ENCODE peak calls at places on chromosomes 16 and 17, in nine cellular contexts. One of them, this sample, is unnamed.

GRCh38 chr17:30334421-30334820 is 564 bp upstream of the TMIGD1 start:
- DNase-seq in RWPE1: no peak
- DNase-seq in lower lobe of right lung: no peak
- DNase-seq in small intestine: no peak
- DNase-seq in HuH-7: no peak
- DNase-seq in aorta: no peak
- DNase-seq in stomach: no peak
- DNase-seq in activated T-helper 1 cell treated with anti-CD3 and anti-CD28 coated beads, Interleukin-12 subunit alpha, Interleukin-12 subunit beta, Interleukin-2, Interleukin-4 antibody, amounts not matched to agents 30 ng/mL and 10 ng/mL and 1 ng/mL, durations not matched to agents 14 hours and 24 hours and 36 hours: no peak
- DNase-seq in T-helper 9 cell: no peak
- DNase-seq in this sample: no peak

GRCh38 chr17:6126768-6127167 is 56.6 kb downstream of the WSCD1 start:
- DNase-seq in RWPE1: no peak
- DNase-seq in lower lobe of right lung: no peak
- DNase-seq in small intestine: no peak
- DNase-seq in HuH-7: no peak
- DNase-seq in aorta: no peak
- DNase-seq in stomach: no peak
- DNase-seq in activated T-helper 1 cell treated with anti-CD3 and anti-CD28 coated beads, Interleukin-12 subunit alpha, Interleukin-12 subunit beta, Interleukin-2, Interleukin-4 antibody, amounts not matched to agents 30 ng/mL and 10 ng/mL and 1 ng/mL, durations not matched to agents 14 hours and 24 hours and 36 hours: no peak
- DNase-seq in T-helper 9 cell: no peak
- DNase-seq in this sample: no peak

GRCh38 chr17:34393401-34393800 is 30.4 kb upstream of the CCL1 start:
- DNase-seq in RWPE1: no peak
- DNase-seq in lower lobe of right lung: no peak
- DNase-seq in small intestine: no peak
- DNase-seq in HuH-7: no peak
- DNase-seq in aorta: no peak
- DNase-seq in stomach: no peak
- DNase-seq in activated T-helper 1 cell treated with anti-CD3 and anti-CD28 coated beads, Interleukin-12 subunit alpha, Interleukin-12 subunit beta, Interleukin-2, Interleukin-4 antibody, amounts not matched to agents 30 ng/mL and 10 ng/mL and 1 ng/mL, durations not matched to agents 14 hours and 24 hours and 36 hours: no peak
- DNase-seq in T-helper 9 cell: no peak
- DNase-seq in this sample: no peak

GRCh38 chr17:8859029-8859803 is 8.3 kb downstream of the PIK3R6 start:
- DNase-seq in RWPE1: no peak
- DNase-seq in lower lobe of right lung: peak; percentile 65
- DNase-seq in small intestine: no peak
- DNase-seq in HuH-7: no peak
- DNase-seq in aorta: no peak
- DNase-seq in stomach: no peak
- DNase-seq in activated T-helper 1 cell treated with anti-CD3 and anti-CD28 coated beads, Interleukin-12 subunit alpha, Interleukin-12 subunit beta, Interleukin-2, Interleukin-4 antibody, amounts not matched to agents 30 ng/mL and 10 ng/mL and 1 ng/mL, durations not matched to agents 14 hours and 24 hours and 36 hours: no peak
- DNase-seq in T-helper 9 cell: no peak
- DNase-seq in this sample: no peak

GRCh38 chr17:57578608-57578990 is 166.5 kb downstream of the CCDC182 start:
- DNase-seq in RWPE1: no peak
- DNase-seq in lower lobe of right lung: no peak
- DNase-seq in small intestine: no peak
- DNase-seq in HuH-7: no peak
- DNase-seq in aorta: no peak
- DNase-seq in stomach: no peak
- DNase-seq in activated T-helper 1 cell treated with anti-CD3 and anti-CD28 coated beads, Interleukin-12 subunit alpha, Interleukin-12 subunit beta, Interleukin-2, Interleukin-4 antibody, amounts not matched to agents 30 ng/mL and 10 ng/mL and 1 ng/mL, durations not matched to agents 14 hours and 24 hours and 36 hours: no peak
- DNase-seq in T-helper 9 cell: no peak
- DNase-seq in this sample: no peak

GRCh38 chr17:79919164-79919585 is 79.9 kb upstream of the CBX4 start:
- DNase-seq in RWPE1: peak; percentile 80
- DNase-seq in lower lobe of right lung: peak; percentile 95
- DNase-seq in small intestine: peak; percentile 96
- DNase-seq in HuH-7: no peak
- DNase-seq in aorta: peak; percentile 92
- DNase-seq in stomach: peak; percentile 99
- DNase-seq in activated T-helper 1 cell treated with anti-CD3 and anti-CD28 coated beads, Interleukin-12 subunit alpha, Interleukin-12 subunit beta, Interleukin-2, Interleukin-4 antibody, amounts not matched to agents 30 ng/mL and 10 ng/mL and 1 ng/mL, durations not matched to agents 14 hours and 24 hours and 36 hours: no peak
- DNase-seq in T-helper 9 cell: no peak
- DNase-seq in this sample: peak; percentile 97

GRCh38 chr16:4426021-4426684 is 485 bp downstream of the DNAJA3 start:
- DNase-seq in RWPE1: no peak
- DNase-seq in lower lobe of right lung: no peak
- DNase-seq in small intestine: peak; percentile 43
- DNase-seq in HuH-7: peak; percentile 49
- DNase-seq in aorta: no peak
- DNase-seq in stomach: no peak
- DNase-seq in activated T-helper 1 cell treated with anti-CD3 and anti-CD28 coated beads, Interleukin-12 subunit alpha, Interleukin-12 subunit beta, Interleukin-2, Interleukin-4 antibody, amounts not matched to agents 30 ng/mL and 10 ng/mL and 1 ng/mL, durations not matched to agents 14 hours and 24 hours and 36 hours: no peak
- DNase-seq in T-helper 9 cell: no peak
- DNase-seq in this sample: no peak

GRCh38 chr17:83195330-83196087 is 116.1 kb downstream of the METRNL start:
- DNase-seq in RWPE1: peak; percentile 20
- DNase-seq in lower lobe of right lung: peak; percentile 53
- DNase-seq in small intestine: no peak
- DNase-seq in HuH-7: no peak
- DNase-seq in aorta: peak; percentile 89
- DNase-seq in stomach: peak; percentile 77
- DNase-seq in activated T-helper 1 cell treated with anti-CD3 and anti-CD28 coated beads, Interleukin-12 subunit alpha, Interleukin-12 subunit beta, Interleukin-2, Interleukin-4 antibody, amounts not matched to agents 30 ng/mL and 10 ng/mL and 1 ng/mL, durations not matched to agents 14 hours and 24 hours and 36 hours: no peak
- DNase-seq in T-helper 9 cell: no peak
- DNase-seq in this sample: no peak

GRCh38 chr17:859461-860195 is 77.5 kb downstream of the MRM3 start:
- DNase-seq in RWPE1: peak; percentile 40
- DNase-seq in lower lobe of right lung: no peak
- DNase-seq in small intestine: no peak
- DNase-seq in HuH-7: no peak
- DNase-seq in aorta: no peak
- DNase-seq in stomach: no peak
- DNase-seq in activated T-helper 1 cell treated with anti-CD3 and anti-CD28 coated beads, Interleukin-12 subunit alpha, Interleukin-12 subunit beta, Interleukin-2, Interleukin-4 antibody, amounts not matched to agents 30 ng/mL and 10 ng/mL and 1 ng/mL, durations not matched to agents 14 hours and 24 hours and 36 hours: no peak
- DNase-seq in T-helper 9 cell: no peak
- DNase-seq in this sample: no peak

GRCh38 chr17:76911299-76912007 is 43.2 kb downstream of the MGAT5B start:
- DNase-seq in RWPE1: no peak
- DNase-seq in lower lobe of right lung: no peak
- DNase-seq in small intestine: no peak
- DNase-seq in HuH-7: no peak
- DNase-seq in aorta: peak; percentile 20
- DNase-seq in stomach: no peak
- DNase-seq in activated T-helper 1 cell treated with anti-CD3 and anti-CD28 coated beads, Interleukin-12 subunit alpha, Interleukin-12 subunit beta, Interleukin-2, Interleukin-4 antibody, amounts not matched to agents 30 ng/mL and 10 ng/mL and 1 ng/mL, durations not matched to agents 14 hours and 24 hours and 36 hours: no peak
- DNase-seq in T-helper 9 cell: no peak
- DNase-seq in this sample: no peak

GRCh38 chr16:56767018-56767417 is 37.1 kb downstream of the NUP93 start:
- DNase-seq in RWPE1: no peak
- DNase-seq in lower lobe of right lung: no peak
- DNase-seq in small intestine: no peak
- DNase-seq in HuH-7: no peak
- DNase-seq in aorta: no peak
- DNase-seq in stomach: no peak
- DNase-seq in activated T-helper 1 cell treated with anti-CD3 and anti-CD28 coated beads, Interleukin-12 subunit alpha, Interleukin-12 subunit beta, Interleukin-2, Interleukin-4 antibody, amounts not matched to agents 30 ng/mL and 10 ng/mL and 1 ng/mL, durations not matched to agents 14 hours and 24 hours and 36 hours: no peak
- DNase-seq in T-helper 9 cell: no peak
- DNase-seq in this sample: no peak

GRCh38 chr17:74861554-74862107 is 1.9 kb upstream of the GRIN2C start:
- DNase-seq in RWPE1: no peak
- DNase-seq in lower lobe of right lung: no peak
- DNase-seq in small intestine: no peak
- DNase-seq in HuH-7: no peak
- DNase-seq in aorta: no peak
- DNase-seq in stomach: no peak
- DNase-seq in activated T-helper 1 cell treated with anti-CD3 and anti-CD28 coated beads, Interleukin-12 subunit alpha, Interleukin-12 subunit beta, Interleukin-2, Interleukin-4 antibody, amounts not matched to agents 30 ng/mL and 10 ng/mL and 1 ng/mL, durations not matched to agents 14 hours and 24 hours and 36 hours: no peak
- DNase-seq in T-helper 9 cell: no peak
- DNase-seq in this sample: no peak

GRCh38 chr17:45016237-45016636 is 35.2 kb downstream of the DCAKD start:
- DNase-seq in RWPE1: no peak
- DNase-seq in lower lobe of right lung: no peak
- DNase-seq in small intestine: no peak
- DNase-seq in HuH-7: no peak
- DNase-seq in aorta: no peak
- DNase-seq in stomach: no peak
- DNase-seq in activated T-helper 1 cell treated with anti-CD3 and anti-CD28 coated beads, Interleukin-12 subunit alpha, Interleukin-12 subunit beta, Interleukin-2, Interleukin-4 antibody, amounts not matched to agents 30 ng/mL and 10 ng/mL and 1 ng/mL, durations not matched to agents 14 hours and 24 hours and 36 hours: no peak
- DNase-seq in T-helper 9 cell: no peak
- DNase-seq in this sample: no peak

This sample was measured in mucosa of descending colon.